ENCODE peak calls at places on chromosomes 7 and 10, in ten cellular contexts. One of them, this sample, is unnamed.

GRCh38 chr7:106260136-106260561 is 24.6 kb downstream of the NAMPT start:
- DNase-seq in colonic mucosa: no peak
- DNase-seq in sigmoid colon: no peak
- DNase-seq in pancreas: no peak
- DNase-seq in GM13977: no peak
- DNase-seq in transverse colon: no peak
- DNase-seq in upper lobe of right lung: no peak
- DNase-seq in fibroblast of lung: peak
- DNase-seq in stomach: no peak
- DNase-seq in tibial artery: no peak
- DNase-seq in this sample: no peak

GRCh38 chr10:120392671-120393079 is 64.4 kb upstream of the PLPP4 start:
- DNase-seq in upper lobe of right lung: no peak
- DNase-seq in pancreas: no peak
- DNase-seq in sigmoid colon: no peak
- DNase-seq in GM13977: no peak
- DNase-seq in transverse colon: peak
- DNase-seq in fibroblast of lung: no peak
- DNase-seq in colonic mucosa: no peak
- DNase-seq in stomach: peak
- DNase-seq in tibial artery: no peak
- DNase-seq in this sample: no peak

GRCh38 chr10:113022265-113022664 is 72.2 kb downstream of the TCF7L2 start:
- DNase-seq in tibial artery: no peak
- DNase-seq in sigmoid colon: peak
- DNase-seq in stomach: no peak
- DNase-seq in colonic mucosa: no peak
- DNase-seq in upper lobe of right lung: no peak
- DNase-seq in GM13977: no peak
- DNase-seq in transverse colon: no peak
- DNase-seq in fibroblast of lung: no peak
- DNase-seq in pancreas: no peak
- DNase-seq in this sample: no peak

GRCh38 chr7:116330961-116331360 is 120.6 kb downstream of the TES start:
- DNase-seq in pancreas: no peak
- DNase-seq in sigmoid colon: no peak
- DNase-seq in tibial artery: no peak
- DNase-seq in colonic mucosa: no peak
- DNase-seq in upper lobe of right lung: no peak
- DNase-seq in transverse colon: no peak
- DNase-seq in fibroblast of lung: peak
- DNase-seq in stomach: no peak
- DNase-seq in GM13977: no peak
- DNase-seq in this sample: no peak

GRCh38 chr10:93280699-93281366 is 201.3 kb downstream of the MYOF start:
- DNase-seq in pancreas: no peak
- DNase-seq in colonic mucosa: no peak
- DNase-seq in sigmoid colon: no peak
- DNase-seq in fibroblast of lung: no peak
- DNase-seq in GM13977: no peak
- DNase-seq in tibial artery: no peak
- DNase-seq in stomach: no peak
- DNase-seq in upper lobe of right lung: no peak
- DNase-seq in transverse colon: no peak
- DNase-seq in this sample: no peak

GRCh38 chr7:134900430-134900876 is 85.9 kb upstream of the AGBL3 start:
- DNase-seq in transverse colon: no peak
- DNase-seq in sigmoid colon: no peak
- DNase-seq in tibial artery: no peak
- DNase-seq in colonic mucosa: no peak
- DNase-seq in fibroblast of lung: no peak
- DNase-seq in pancreas: no peak
- DNase-seq in GM13977: peak
- DNase-seq in stomach: no peak
- DNase-seq in upper lobe of right lung: no peak
- DNase-seq in this sample: peak

GRCh38 chr7:108415821-108416536 is 40.3 kb downstream of the NRCAM start:
- DNase-seq in fibroblast of lung: peak
- DNase-seq in transverse colon: no peak
- DNase-seq in stomach: no peak
- DNase-seq in GM13977: peak
- DNase-seq in upper lobe of right lung: no peak
- DNase-seq in pancreas: no peak
- DNase-seq in tibial artery: no peak
- DNase-seq in sigmoid colon: no peak
- DNase-seq in colonic mucosa: no peak
- DNase-seq in this sample: peak

GRCh38 chr7:33143996-33144718 is 14.8 kb downstream of the BBS9 start:
- DNase-seq in fibroblast of lung: peak
- DNase-seq in sigmoid colon: no peak
- DNase-seq in stomach: no peak
- DNase-seq in pancreas: no peak
- DNase-seq in tibial artery: no peak
- DNase-seq in GM13977: no peak
- DNase-seq in upper lobe of right lung: no peak
- DNase-seq in transverse colon: no peak
- DNase-seq in colonic mucosa: no peak
- DNase-seq in this sample: peak

GRCh38 chr10:65559369-65559768 is 1366.5 kb upstream of the LRRTM3 start:
- DNase-seq in stomach: no peak
- DNase-seq in GM13977: no peak
- DNase-seq in pancreas: no peak
- DNase-seq in upper lobe of right lung: no peak
- DNase-seq in fibroblast of lung: no peak
- DNase-seq in transverse colon: no peak
- DNase-seq in sigmoid colon: no peak
- DNase-seq in tibial artery: no peak
- DNase-seq in colonic mucosa: no peak
- DNase-seq in this sample: no peak

GRCh38 chr10:65550761-65551160 is 1375.1 kb upstream of the LRRTM3 start:
- DNase-seq in colonic mucosa: no peak
- DNase-seq in sigmoid colon: no peak
- DNase-seq in fibroblast of lung: no peak
- DNase-seq in tibial artery: no peak
- DNase-seq in pancreas: no peak
- DNase-seq in GM13977: no peak
- DNase-seq in upper lobe of right lung: no peak
- DNase-seq in stomach: no peak
- DNase-seq in transverse colon: no peak
- DNase-seq in this sample: no peak

GRCh38 chr10:65556006-65556405 is 1369.8 kb upstream of the LRRTM3 start:
- DNase-seq in upper lobe of right lung: no peak
- DNase-seq in colonic mucosa: no peak
- DNase-seq in GM13977: no peak
- DNase-seq in tibial artery: no peak
- DNase-seq in pancreas: no peak
- DNase-seq in stomach: no peak
- DNase-seq in sigmoid colon: no peak
- DNase-seq in transverse colon: no peak
- DNase-seq in fibroblast of lung: no peak
- DNase-seq in this sample: no peak

DNA sequence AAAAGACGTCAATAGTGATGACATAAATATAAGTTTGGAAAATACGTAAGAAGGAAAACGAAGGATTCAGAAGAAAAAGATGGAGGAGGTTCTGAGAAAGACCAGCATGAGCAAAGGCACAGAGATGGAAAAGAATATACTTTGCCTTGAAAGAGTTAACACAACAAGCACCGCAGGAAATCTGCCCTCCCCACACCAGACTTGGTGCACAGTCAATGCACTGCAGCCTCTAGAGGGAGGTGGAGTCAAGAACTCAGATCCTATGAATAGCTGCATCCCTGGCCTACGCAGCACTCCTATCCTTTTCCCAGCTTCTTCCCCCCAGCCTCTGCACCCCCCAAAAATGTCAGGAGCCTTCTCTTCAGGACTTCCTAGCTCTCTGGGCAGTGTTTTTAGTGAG is 1370.6 kb upstream of the LRRTM3 start:
- DNase-seq in upper lobe of right lung: no peak
- DNase-seq in sigmoid colon: no peak
- DNase-seq in fibroblast of lung: no peak
- DNase-seq in transverse colon: no peak
- DNase-seq in GM13977: no peak
- DNase-seq in tibial artery: no peak
- DNase-seq in stomach: no peak
- DNase-seq in colonic mucosa: no peak
- DNase-seq in pancreas: no peak
- DNase-seq in this sample: no peak
- TF ChIP-seq CTCF in upper lobe of right lung: no peak
- TF ChIP-seq CTCF in sigmoid colon: no peak
- TF ChIP-seq CTCF in fibroblast of lung: no peak
- TF ChIP-seq CTCF in transverse colon: no peak
- TF ChIP-seq CTCF in GM13977: no peak
- TF ChIP-seq CTCF in tibial artery: no peak
- TF ChIP-seq CTCF in stomach: no peak
- TF ChIP-seq CTCF in colonic mucosa: no peak
- TF ChIP-seq CTCF in pancreas: no peak
- TF ChIP-seq CTCF in this sample: no peak

DNA sequence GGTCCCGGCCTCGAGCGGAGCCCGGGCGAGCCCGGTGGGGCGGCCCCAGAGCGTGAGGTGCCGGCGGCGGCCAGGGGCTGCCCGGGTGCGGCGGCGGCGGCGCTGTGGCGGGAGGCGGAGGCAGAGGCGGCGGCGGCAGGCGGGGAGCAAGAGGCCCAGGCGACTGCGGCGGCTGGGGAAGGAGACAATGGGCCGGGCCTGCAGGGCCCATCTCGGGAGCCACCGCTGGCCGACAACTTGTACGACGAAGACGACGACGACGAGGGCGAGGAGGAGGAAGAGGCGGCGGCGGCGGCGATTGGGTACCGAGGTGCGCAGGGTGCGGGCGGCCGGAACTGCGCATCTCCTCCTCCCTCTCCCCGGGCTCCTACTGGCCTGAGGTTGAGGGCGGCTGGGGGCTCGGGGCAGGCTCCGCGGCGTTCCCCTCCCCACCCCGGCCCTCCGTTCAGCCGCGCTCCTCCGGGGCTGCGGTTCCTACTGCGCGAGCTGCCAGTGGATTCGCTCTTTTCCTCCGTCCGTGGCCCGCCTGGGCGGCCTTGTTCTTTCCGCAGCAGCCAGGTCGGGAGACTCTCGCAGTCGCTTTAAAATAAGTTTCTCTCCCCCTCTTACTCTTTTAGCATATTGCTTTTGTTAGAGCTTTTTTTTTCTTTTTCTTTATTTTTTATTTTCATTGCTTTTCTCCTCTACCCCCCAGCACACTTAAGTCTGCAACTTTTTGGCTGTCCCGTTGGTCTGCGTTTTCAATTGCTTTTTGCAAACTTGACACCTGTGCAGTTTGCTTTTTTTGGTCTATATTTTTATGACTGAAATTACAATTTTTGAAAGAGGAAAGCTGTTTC is 605 bp downstream of the SIRT1 start:
- DNase-seq in sigmoid colon: peak
- DNase-seq in pancreas: peak
- DNase-seq in fibroblast of lung: peak
- DNase-seq in transverse colon: peak
- DNase-seq in upper lobe of right lung: peak
- DNase-seq in tibial artery: peak
- DNase-seq in colonic mucosa: peak
- DNase-seq in GM13977: peak
- DNase-seq in stomach: peak
- DNase-seq in this sample: peak
- TF ChIP-seq CTCF in sigmoid colon: no peak
- TF ChIP-seq CTCF in pancreas: no peak
- TF ChIP-seq CTCF in fibroblast of lung: no peak
- TF ChIP-seq CTCF in transverse colon: no peak
- TF ChIP-seq CTCF in upper lobe of right lung: no peak
- TF ChIP-seq CTCF in tibial artery: peak
- TF ChIP-seq CTCF in colonic mucosa: no peak
- TF ChIP-seq CTCF in GM13977: peak
- TF ChIP-seq CTCF in stomach: no peak
- TF ChIP-seq CTCF in this sample: no peak

GRCh38 chr10:104406715-104407517 is 53.3 kb downstream of the CFAP58 start:
- DNase-seq in fibroblast of lung: peak
- DNase-seq in upper lobe of right lung: no peak
- DNase-seq in colonic mucosa: no peak
- DNase-seq in tibial artery: no peak
- DNase-seq in transverse colon: no peak
- DNase-seq in GM13977: peak
- DNase-seq in pancreas: no peak
- DNase-seq in stomach: no peak
- DNase-seq in sigmoid colon: no peak
- DNase-seq in this sample: peak
- TF ChIP-seq CTCF in fibroblast of lung: peak
- TF ChIP-seq CTCF in upper lobe of right lung: peak
- TF ChIP-seq CTCF in colonic mucosa: no peak
- TF ChIP-seq CTCF in tibial artery: peak
- TF ChIP-seq CTCF in transverse colon: no peak
- TF ChIP-seq CTCF in GM13977: peak
- TF ChIP-seq CTCF in pancreas: no peak
- TF ChIP-seq CTCF in stomach: peak
- TF ChIP-seq CTCF in sigmoid colon: no peak
- TF ChIP-seq CTCF in this sample: no peak

GRCh38 chr7:151062399-151063211 is 3.2 kb downstream of the SLC4A2 start:
- DNase-seq in upper lobe of right lung: peak
- DNase-seq in pancreas: peak
- DNase-seq in transverse colon: peak
- DNase-seq in fibroblast of lung: peak
- DNase-seq in stomach: peak
- DNase-seq in GM13977: no peak
- DNase-seq in tibial artery: no peak
- DNase-seq in sigmoid colon: peak
- DNase-seq in colonic mucosa: peak
- DNase-seq in this sample: no peak
- TF ChIP-seq CTCF in upper lobe of right lung: no peak
- TF ChIP-seq CTCF in pancreas: no peak
- TF ChIP-seq CTCF in transverse colon: no peak
- TF ChIP-seq CTCF in fibroblast of lung: no peak
- TF ChIP-seq CTCF in stomach: no peak
- TF ChIP-seq CTCF in GM13977: no peak
- TF ChIP-seq CTCF in tibial artery: no peak
- TF ChIP-seq CTCF in sigmoid colon: no peak
- TF ChIP-seq CTCF in colonic mucosa: no peak
- TF ChIP-seq CTCF in this sample: no peak

GRCh38 chr10:31468536-31468859 is 149.5 kb downstream of the ZEB1 start:
- DNase-seq in sigmoid colon: no peak
- DNase-seq in transverse colon: no peak
- DNase-seq in stomach: no peak
- DNase-seq in colonic mucosa: no peak
- DNase-seq in fibroblast of lung: no peak
- DNase-seq in upper lobe of right lung: no peak
- DNase-seq in pancreas: no peak
- DNase-seq in GM13977: no peak
- DNase-seq in tibial artery: no peak
- DNase-seq in this sample: no peak

GRCh38 chr10:31466313-31466712 is 147.3 kb downstream of the ZEB1 start:
- DNase-seq in fibroblast of lung: no peak
- DNase-seq in colonic mucosa: no peak
- DNase-seq in sigmoid colon: no peak
- DNase-seq in pancreas: no peak
- DNase-seq in stomach: no peak
- DNase-seq in GM13977: no peak
- DNase-seq in transverse colon: no peak
- DNase-seq in tibial artery: no peak
- DNase-seq in upper lobe of right lung: no peak
- DNase-seq in this sample: no peak

GRCh38 chr10:31464552-31464951 is 145.5 kb downstream of the ZEB1 start:
- DNase-seq in upper lobe of right lung: no peak
- DNase-seq in stomach: no peak
- DNase-seq in sigmoid colon: no peak
- DNase-seq in GM13977: no peak
- DNase-seq in colonic mucosa: no peak
- DNase-seq in tibial artery: no peak
- DNase-seq in pancreas: no peak
- DNase-seq in fibroblast of lung: no peak
- DNase-seq in transverse colon: no peak
- DNase-seq in this sample: no peak

GRCh38 chr10:31467791-31468535 is 148.9 kb downstream of the ZEB1 start:
- DNase-seq in colonic mucosa: no peak
- DNase-seq in transverse colon: peak
- DNase-seq in pancreas: peak
- DNase-seq in GM13977: no peak
- DNase-seq in sigmoid colon: no peak
- DNase-seq in fibroblast of lung: peak
- DNase-seq in stomach: peak
- DNase-seq in tibial artery: no peak
- DNase-seq in upper lobe of right lung: peak
- DNase-seq in this sample: no peak
- TF ChIP-seq CTCF in colonic mucosa: peak
- TF ChIP-seq CTCF in transverse colon: no peak
- TF ChIP-seq CTCF in pancreas: peak
- TF ChIP-seq CTCF in GM13977: peak
- TF ChIP-seq CTCF in sigmoid colon: no peak
- TF ChIP-seq CTCF in fibroblast of lung: peak
- TF ChIP-seq CTCF in stomach: peak
- TF ChIP-seq CTCF in tibial artery: no peak
- TF ChIP-seq CTCF in upper lobe of right lung: peak
- TF ChIP-seq CTCF in this sample: no peak

This sample was measured in GM20000.